ENCODE peak calls at places on chromosomes 2 and 18, in five cellular contexts. One of them, this sample, is unnamed.

GRCh38 chr2:207385903-207386302 is 143.9 kb upstream of the CREB1 start:
- DNase-seq in caudate nucleus: no peak
- DNase-seq in CD8-positive, alpha-beta T cell: no peak
- DNase-seq in A673: no peak
- DNase-seq in brain microvascular endothelial cell: peak; percentile 88
- DNase-seq in this sample: no peak

GRCh38 chr2:5473596-5473995 is 218.6 kb upstream of the SOX11 start:
- DNase-seq in CD8-positive, alpha-beta T cell: no peak
- DNase-seq in caudate nucleus: no peak
- DNase-seq in brain microvascular endothelial cell: no peak
- DNase-seq in A673: no peak
- DNase-seq in this sample: no peak

GRCh38 chr2:141767051-141767450 is 363.8 kb downstream of the LRP1B start:
- DNase-seq in caudate nucleus: no peak
- DNase-seq in CD8-positive, alpha-beta T cell: no peak
- DNase-seq in A673: peak; percentile 21
- DNase-seq in brain microvascular endothelial cell: peak; percentile 47
- DNase-seq in this sample: no peak

GRCh38 chr2:222709191-222709891 is 37.9 kb downstream of the MOGAT1 start:
- DNase-seq in brain microvascular endothelial cell: peak; percentile 100
- DNase-seq in caudate nucleus: peak; percentile 57
- DNase-seq in A673: peak; percentile 94
- DNase-seq in CD8-positive, alpha-beta T cell: no peak
- DNase-seq in this sample: peak; percentile 77

GRCh38 chr2:72914226-72915075 is 2.9 kb upstream of the EMX1 start:
- DNase-seq in caudate nucleus: no peak
- DNase-seq in CD8-positive, alpha-beta T cell: no peak
- DNase-seq in brain microvascular endothelial cell: no peak
- DNase-seq in A673: no peak
- DNase-seq in this sample: no peak

GRCh38 chr18:68705119-68705518 is 9.8 kb downstream of the TMX3 start:
- DNase-seq in caudate nucleus: no peak
- DNase-seq in CD8-positive, alpha-beta T cell: no peak
- DNase-seq in A673: no peak
- DNase-seq in brain microvascular endothelial cell: no peak
- DNase-seq in this sample: no peak

GRCh38 chr2:63484901-63485300 is 103.4 kb downstream of the WDPCP start:
- DNase-seq in CD8-positive, alpha-beta T cell: no peak
- DNase-seq in caudate nucleus: no peak
- DNase-seq in brain microvascular endothelial cell: no peak
- DNase-seq in A673: no peak
- DNase-seq in this sample: no peak

GRCh38 chr2:232816656-232817055 is 40.3 kb upstream of the KCNJ13 start:
- DNase-seq in brain microvascular endothelial cell: no peak
- DNase-seq in caudate nucleus: no peak
- DNase-seq in CD8-positive, alpha-beta T cell: no peak
- DNase-seq in A673: no peak
- DNase-seq in this sample: no peak

GRCh38 chr2:96665083-96665569 is 22.6 kb downstream of the FER1L5 start:
- DNase-seq in brain microvascular endothelial cell: peak; percentile 99
- DNase-seq in CD8-positive, alpha-beta T cell: no peak
- DNase-seq in A673: peak; percentile 96
- DNase-seq in caudate nucleus: no peak
- DNase-seq in this sample: no peak

GRCh38 chr2:216221806-216222205 is 112.7 kb downstream of the XRCC5 start:
- DNase-seq in A673: peak; percentile 42
- DNase-seq in caudate nucleus: no peak
- DNase-seq in brain microvascular endothelial cell: peak; percentile 28
- DNase-seq in CD8-positive, alpha-beta T cell: no peak
- DNase-seq in this sample: no peak

GRCh38 chr2:135898234-135898786 is 22.1 kb upstream of the MCM6 start:
- DNase-seq in A673: no peak
- DNase-seq in brain microvascular endothelial cell: no peak
- DNase-seq in caudate nucleus: no peak
- DNase-seq in CD8-positive, alpha-beta T cell: no peak
- DNase-seq in this sample: no peak

GRCh38 chr2:180130403-180130802 is 123.3 kb upstream of the CWC22 start:
- DNase-seq in caudate nucleus: no peak
- DNase-seq in CD8-positive, alpha-beta T cell: no peak
- DNase-seq in brain microvascular endothelial cell: peak; percentile 20
- DNase-seq in A673: no peak
- DNase-seq in this sample: no peak

GRCh38 chr2:134148172-134148571 is 105.7 kb upstream of the MGAT5 start:
- DNase-seq in brain microvascular endothelial cell: no peak
- DNase-seq in caudate nucleus: no peak
- DNase-seq in A673: no peak
- DNase-seq in CD8-positive, alpha-beta T cell: no peak
- DNase-seq in this sample: no peak

GRCh38 chr2:128390256-128390990 is 71.8 kb upstream of the HS6ST1 start:
- DNase-seq in CD8-positive, alpha-beta T cell: no peak
- DNase-seq in A673: no peak
- DNase-seq in brain microvascular endothelial cell: no peak
- DNase-seq in caudate nucleus: no peak
- DNase-seq in this sample: peak; percentile 52

GRCh38 chr2:189159273-189159672 is 20.3 kb downstream of the COL5A2 start:
- DNase-seq in CD8-positive, alpha-beta T cell: no peak
- DNase-seq in brain microvascular endothelial cell: no peak
- DNase-seq in A673: no peak
- DNase-seq in caudate nucleus: no peak
- DNase-seq in this sample: no peak
- H3K27ac ChIP-seq in CD8-positive, alpha-beta T cell: no peak overlapping the region
- H3K27ac ChIP-seq in brain microvascular endothelial cell: no peak overlapping the region
- H3K27ac ChIP-seq in A673: no peak overlapping the region
- H3K27ac ChIP-seq in caudate nucleus: no peak overlapping the region
- H3K27ac ChIP-seq in this sample: no peak overlapping the region

GRCh38 chr2:234680688-234681050 is 183.8 kb upstream of the ARL4C start:
- DNase-seq in A673: no peak
- DNase-seq in CD8-positive, alpha-beta T cell: no peak
- DNase-seq in caudate nucleus: no peak
- DNase-seq in brain microvascular endothelial cell: no peak
- DNase-seq in this sample: no peak
- H3K27ac ChIP-seq in A673: no peak overlapping the region
- H3K27ac ChIP-seq in CD8-positive, alpha-beta T cell: no peak overlapping the region
- H3K27ac ChIP-seq in caudate nucleus: no peak overlapping the region
- H3K27ac ChIP-seq in brain microvascular endothelial cell: no peak overlapping the region
- H3K27ac ChIP-seq in this sample: no peak overlapping the region

GRCh38 chr2:60350791-60351190 is 202.7 kb downstream of the BCL11A start:
- DNase-seq in CD8-positive, alpha-beta T cell: no peak
- DNase-seq in A673: no peak
- DNase-seq in caudate nucleus: no peak
- DNase-seq in brain microvascular endothelial cell: no peak
- DNase-seq in this sample: no peak
- H3K27ac ChIP-seq in CD8-positive, alpha-beta T cell: no peak overlapping the region
- H3K27ac ChIP-seq in A673: no peak overlapping the region
- H3K27ac ChIP-seq in caudate nucleus: no peak overlapping the region
- H3K27ac ChIP-seq in brain microvascular endothelial cell: no peak overlapping the region
- H3K27ac ChIP-seq in this sample: no peak overlapping the region

DNA sequence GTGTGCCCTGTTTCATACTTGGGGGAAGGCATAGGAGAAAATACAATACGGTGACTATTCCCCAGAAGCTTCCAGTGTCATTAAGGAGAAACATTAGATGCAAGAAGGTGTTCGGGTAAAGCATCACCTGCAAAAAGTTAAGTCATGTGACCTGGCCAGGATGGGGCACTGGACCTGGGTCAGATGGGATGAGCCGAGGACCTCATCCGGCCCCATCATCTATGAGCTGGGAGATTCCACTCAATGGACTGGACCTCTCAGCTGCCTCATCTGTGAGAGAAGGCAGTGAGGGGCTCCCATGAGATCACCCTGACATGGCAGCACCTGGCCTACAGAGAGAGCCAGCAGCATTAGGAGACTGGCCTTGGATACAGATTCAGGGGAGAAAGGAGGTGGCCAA is 111.4 kb upstream of the TEX51 start:
- DNase-seq in caudate nucleus: no peak
- DNase-seq in CD8-positive, alpha-beta T cell: no peak
- DNase-seq in brain microvascular endothelial cell: no peak
- DNase-seq in A673: no peak
- DNase-seq in this sample: no peak
- H3K27ac ChIP-seq in caudate nucleus: no peak overlapping the region
- H3K27ac ChIP-seq in CD8-positive, alpha-beta T cell: no peak overlapping the region
- H3K27ac ChIP-seq in brain microvascular endothelial cell: no peak overlapping the region
- H3K27ac ChIP-seq in A673: no peak overlapping the region
- H3K27ac ChIP-seq in this sample: no peak overlapping the region

GRCh38 chr18:35511833-35512232 is 14.1 kb upstream of the INO80C start:
- DNase-seq in brain microvascular endothelial cell: no peak
- DNase-seq in CD8-positive, alpha-beta T cell: no peak
- DNase-seq in A673: no peak
- DNase-seq in caudate nucleus: no peak
- DNase-seq in this sample: no peak

GRCh38 chr18:35514283-35514682 is 16.5 kb upstream of the INO80C start:
- DNase-seq in CD8-positive, alpha-beta T cell: no peak
- DNase-seq in A673: no peak
- DNase-seq in caudate nucleus: no peak
- DNase-seq in brain microvascular endothelial cell: no peak
- DNase-seq in this sample: no peak

GRCh38 chr18:35514752-35515459 is 17.1 kb upstream of the INO80C start:
- DNase-seq in A673: no peak
- DNase-seq in caudate nucleus: no peak
- DNase-seq in CD8-positive, alpha-beta T cell: no peak
- DNase-seq in brain microvascular endothelial cell: no peak
- DNase-seq in this sample: no peak

GRCh38 chr18:35512761-35513160 is 15.0 kb upstream of the INO80C start:
- DNase-seq in brain microvascular endothelial cell: no peak
- DNase-seq in CD8-positive, alpha-beta T cell: no peak
- DNase-seq in A673: no peak
- DNase-seq in caudate nucleus: no peak
- DNase-seq in this sample: no peak

GRCh38 chr18:35513181-35513932 is 15.6 kb upstream of the INO80C start:
- DNase-seq in A673: peak; percentile 50
- DNase-seq in brain microvascular endothelial cell: peak; percentile 100
- DNase-seq in CD8-positive, alpha-beta T cell: no peak
- DNase-seq in caudate nucleus: no peak
- DNase-seq in this sample: peak; percentile 69
- H3K27ac ChIP-seq in A673: no peak overlapping the region
- H3K27ac ChIP-seq in brain microvascular endothelial cell: peak overlapping the region; percentile 96
- H3K27ac ChIP-seq in CD8-positive, alpha-beta T cell: no peak overlapping the region
- H3K27ac ChIP-seq in caudate nucleus: no peak overlapping the region
- H3K27ac ChIP-seq in this sample: peak overlapping the region; percentile 61

DNA sequence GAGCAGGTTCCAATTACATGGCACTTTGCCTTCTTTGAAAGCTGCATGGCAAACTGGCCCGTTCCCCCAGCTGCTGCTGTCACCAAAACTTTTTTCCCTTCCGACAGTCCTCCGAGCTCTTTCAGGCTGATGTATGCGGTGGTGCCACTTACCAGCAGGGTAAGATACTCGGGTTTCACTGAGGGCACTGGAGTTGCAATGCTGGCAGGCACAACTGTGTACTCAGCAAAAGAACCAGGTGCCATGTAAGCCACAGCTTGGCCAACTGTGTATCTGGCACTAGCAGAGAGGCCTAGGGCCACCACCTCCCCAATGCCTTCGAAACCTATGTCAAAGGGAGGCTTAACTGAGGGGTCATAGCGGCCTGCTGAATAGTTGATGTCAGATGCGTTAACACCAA is 7.0 kb downstream of the PTGR3 start:
- DNase-seq in CD8-positive, alpha-beta T cell: no peak
- DNase-seq in brain microvascular endothelial cell: no peak
- DNase-seq in caudate nucleus: no peak
- DNase-seq in A673: no peak
- DNase-seq in this sample: no peak
- H3K27ac ChIP-seq in CD8-positive, alpha-beta T cell: no peak overlapping the region
- H3K27ac ChIP-seq in brain microvascular endothelial cell: no peak overlapping the region
- H3K27ac ChIP-seq in caudate nucleus: no peak overlapping the region
- H3K27ac ChIP-seq in A673: no peak overlapping the region
- H3K27ac ChIP-seq in this sample: no peak overlapping the region

GRCh38 chr2:42914314-42914713 is 121.9 kb upstream of the HAAO start:
- DNase-seq in A673: no peak
- DNase-seq in caudate nucleus: no peak
- DNase-seq in brain microvascular endothelial cell: no peak
- DNase-seq in CD8-positive, alpha-beta T cell: no peak
- DNase-seq in this sample: no peak

GRCh38 chr2:42914860-42915259 is 122.5 kb upstream of the HAAO start:
- DNase-seq in brain microvascular endothelial cell: no peak
- DNase-seq in caudate nucleus: no peak
- DNase-seq in CD8-positive, alpha-beta T cell: no peak
- DNase-seq in A673: no peak
- DNase-seq in this sample: no peak

GRCh38 chr2:42916394-42916793 is 124.0 kb upstream of the HAAO start:
- DNase-seq in CD8-positive, alpha-beta T cell: no peak
- DNase-seq in caudate nucleus: no peak
- DNase-seq in brain microvascular endothelial cell: no peak
- DNase-seq in A673: no peak
- DNase-seq in this sample: no peak

GRCh38 chr2:42910657-42911405 is 118.4 kb upstream of the HAAO start:
- DNase-seq in A673: no peak
- DNase-seq in caudate nucleus: no peak
- DNase-seq in brain microvascular endothelial cell: no peak
- DNase-seq in CD8-positive, alpha-beta T cell: no peak
- DNase-seq in this sample: no peak

GRCh38 chr2:42913280-42913878 is 121.0 kb upstream of the HAAO start:
- DNase-seq in caudate nucleus: no peak
- DNase-seq in brain microvascular endothelial cell: no peak
- DNase-seq in A673: no peak
- DNase-seq in CD8-positive, alpha-beta T cell: no peak
- DNase-seq in this sample: no peak
- H3K27ac ChIP-seq in caudate nucleus: no peak overlapping the region
- H3K27ac ChIP-seq in brain microvascular endothelial cell: no peak overlapping the region
- H3K27ac ChIP-seq in A673: no peak overlapping the region
- H3K27ac ChIP-seq in CD8-positive, alpha-beta T cell: no peak overlapping the region
- H3K27ac ChIP-seq in this sample: no peak overlapping the region

GRCh38 chr2:233935426-233935825 is 18.3 kb downstream of the TRPM8 start:
- DNase-seq in CD8-positive, alpha-beta T cell: no peak
- DNase-seq in A673: no peak
- DNase-seq in brain microvascular endothelial cell: no peak
- DNase-seq in caudate nucleus: no peak
- DNase-seq in this sample: no peak
- H3K27ac ChIP-seq in CD8-positive, alpha-beta T cell: no peak overlapping the region
- H3K27ac ChIP-seq in A673: no peak overlapping the region
- H3K27ac ChIP-seq in brain microvascular endothelial cell: no peak overlapping the region
- H3K27ac ChIP-seq in caudate nucleus: no peak overlapping the region
- H3K27ac ChIP-seq in this sample: no peak overlapping the region

GRCh38 chr2:123258864-123259263 is 766.2 kb upstream of the CNTNAP5 start:
- DNase-seq in A673: no peak
- DNase-seq in caudate nucleus: no peak
- DNase-seq in brain microvascular endothelial cell: no peak
- DNase-seq in CD8-positive, alpha-beta T cell: no peak
- DNase-seq in this sample: no peak
- H3K27ac ChIP-seq in A673: no peak overlapping the region
- H3K27ac ChIP-seq in caudate nucleus: no peak overlapping the region
- H3K27ac ChIP-seq in brain microvascular endothelial cell: no peak overlapping the region
- H3K27ac ChIP-seq in CD8-positive, alpha-beta T cell: no peak overlapping the region
- H3K27ac ChIP-seq in this sample: no peak overlapping the region

GRCh38 chr2:88139804-88140203 is 11.9 kb upstream of the FABP1 start:
- DNase-seq in A673: no peak
- DNase-seq in caudate nucleus: no peak
- DNase-seq in CD8-positive, alpha-beta T cell: no peak
- DNase-seq in brain microvascular endothelial cell: no peak
- DNase-seq in this sample: no peak

GRCh38 chr2:88137833-88138232 is 10.0 kb upstream of the FABP1 start:
- DNase-seq in A673: no peak
- DNase-seq in CD8-positive, alpha-beta T cell: no peak
- DNase-seq in brain microvascular endothelial cell: no peak
- DNase-seq in caudate nucleus: no peak
- DNase-seq in this sample: no peak

GRCh38 chr2:88136817-88137216 is 9.0 kb upstream of the FABP1 start:
- DNase-seq in caudate nucleus: peak; percentile 27
- DNase-seq in A673: no peak
- DNase-seq in CD8-positive, alpha-beta T cell: no peak
- DNase-seq in brain microvascular endothelial cell: no peak
- DNase-seq in this sample: no peak

GRCh38 chr2:88141952-88142351 is 14.1 kb upstream of the FABP1 start:
- DNase-seq in CD8-positive, alpha-beta T cell: no peak
- DNase-seq in caudate nucleus: no peak
- DNase-seq in brain microvascular endothelial cell: no peak
- DNase-seq in A673: no peak
- DNase-seq in this sample: no peak

GRCh38 chr2:88139203-88139702 is 11.4 kb upstream of the FABP1 start:
- DNase-seq in caudate nucleus: no peak
- DNase-seq in brain microvascular endothelial cell: no peak
- DNase-seq in A673: no peak
- DNase-seq in CD8-positive, alpha-beta T cell: no peak
- DNase-seq in this sample: no peak
- H3K27ac ChIP-seq in caudate nucleus: no peak overlapping the region
- H3K27ac ChIP-seq in brain microvascular endothelial cell: no peak overlapping the region
- H3K27ac ChIP-seq in A673: no peak overlapping the region
- H3K27ac ChIP-seq in CD8-positive, alpha-beta T cell: no peak overlapping the region
- H3K27ac ChIP-seq in this sample: no peak overlapping the region